ENCODE peak calls at places on chromosomes 16 and 17, in eight cellular contexts. E is right cardiac atrium, Y is upper lobe of right lung, K is Karpas-422, F is IMR-90, P is Caco-2, R is tibial artery, D is GM23338. T is an unnamed sample.
A peak's percentile ranks its signal among the peaks of the same experiment; 100 is the strongest.

GRCh38 chr16:66295761-66296546 is 70.5 kb upstream of the CDH5 start:
- DNase-seq in E (no peak), Y (no peak), K (no peak), F (no peak), P (peak; percentile 47), R (no peak), D (no peak), T (no peak)

GRCh38 chr16:82699711-82700495 is 73.1 kb downstream of the CDH13 start:
- DNase-seq in E (peak; percentile 64), Y (no peak), K (no peak), F (peak; percentile 80), P (no peak), R (peak; percentile 67), D (no peak), T (peak; percentile 57)

GRCh38 chr16:9901-10665 is 43.3 kb downstream of the POLR3K start:
- DNase-seq in E (peak; percentile 61), Y (no peak), K (no peak), F (no peak), P (no peak), R (no peak), D (peak; percentile 12), T (peak; percentile 7)

GRCh38 chr17:17628388-17629008 is 37.0 kb upstream of the PEMT start:
- DNase-seq in E (no peak), Y (no peak), K (no peak), F (no peak), P (no peak), R (no peak), D (no peak), T (no peak)

GRCh38 chr17:55426851-55427586 is 5.4 kb upstream of the MMD start:
- DNase-seq in E (no peak), Y (no peak), K (no peak), F (peak; percentile 58), P (no peak), R (no peak), D (no peak), T (peak; percentile 49)

GRCh38 chr17:48542114-48542955 is 2.6 kb downstream of the HOXB2 start:
- DNase-seq in E (no peak), Y (no peak), K (no peak), F (peak; percentile 34), P (no peak), R (no peak), D (peak; percentile 35), T (no peak)

GRCh38 chr17:47850692-47851573 is at the start of gene SP6:
- DNase-seq in E (peak; percentile 77), Y (peak; percentile 92), K (peak; percentile 76), F (peak; percentile 51), P (peak; percentile 98), R (no peak), D (peak; percentile 93), T (peak; percentile 93)

GRCh38 chr17:34581446-34582184 is 2.2 kb downstream of the TMEM132E start:
- DNase-seq in E (peak; percentile 60), Y (peak; percentile 61), K (no peak), F (no peak), P (no peak), R (no peak), D (peak; percentile 53), T (no peak)

GRCh38 chr17:8681175-8681949 is 50.8 kb upstream of the MYH10 start:
- DNase-seq in E (peak; percentile 80), Y (no peak), K (no peak), F (peak; percentile 65), P (no peak), R (no peak), D (no peak), T (no peak)

GRCh38 chr17:41772218-41772585 is 14.3 kb downstream of the JUP start:
- DNase-seq in E (no peak), Y (peak; percentile 89), K (no peak), F (no peak), P (peak; percentile 92), R (no peak), D (peak; percentile 87), T (peak; percentile 82)

GRCh38 chr16:79301036-79301435 is 299.5 kb downstream of the MAF start:
- DNase-seq in E (no peak), Y (no peak), K (no peak), F (no peak), P (no peak), R (no peak), D (peak; percentile 36), T (no peak)

GRCh38 chr16:370980-371728 is 816 bp upstream of the MRPL28 start:
- DNase-seq in E (no peak), Y (peak; percentile 64), K (no peak), F (no peak), P (no peak), R (peak; percentile 68), D (peak; percentile 30), T (no peak)

DNA sequence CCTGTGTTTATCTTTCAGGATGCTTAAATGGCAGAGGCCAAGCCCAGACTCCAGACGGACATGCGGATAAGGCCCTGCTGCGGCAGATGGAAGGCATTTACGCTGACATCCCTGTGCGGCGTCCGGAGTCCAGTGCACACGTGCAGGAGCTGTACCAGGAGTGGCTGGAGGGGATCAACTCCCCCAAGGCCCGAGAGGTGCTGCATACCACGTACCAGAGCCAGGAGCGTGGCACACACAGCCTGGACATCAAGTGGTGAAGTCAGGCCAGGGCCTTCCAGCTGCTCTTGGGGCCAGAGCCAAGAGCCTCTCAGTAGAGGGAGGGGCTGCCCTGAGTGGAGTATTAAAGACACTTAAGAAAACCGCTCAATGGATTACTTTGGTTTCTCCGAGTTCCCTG is 29.4 kb downstream of the NARF start:
- DNase-seq in E (peak; percentile 80), Y (peak; percentile 83), K (no peak), F (no peak), P (no peak), R (no peak), D (no peak), T (no peak)
- H3K4me1 ChIP-seq in E (no peaks in the 10 kb centered on the region), Y (peaks cover 3% of the 10 kb centered on the region), K (no peaks in the 10 kb centered on the region), F (peaks cover 3% of the 10 kb centered on the region), P (no peaks in the 10 kb centered on the region), R (peaks cover 26% of the 10 kb centered on the region), D (no peaks in the 10 kb centered on the region), T (peaks cover 10% of the 10 kb centered on the region)

GRCh38 chr17:82241926-82242697 is 13.3 kb downstream of the SLC16A3 start:
- DNase-seq in E (peak; percentile 80), Y (no peak), K (no peak), F (no peak), P (no peak), R (no peak), D (no peak), T (peak; percentile 31)
- H3K4me1 ChIP-seq in E (peaks cover 27% of the 10 kb centered on the region), Y (peaks cover 73% of the 10 kb centered on the region), K (no peaks in the 10 kb centered on the region), F (peaks cover 37% of the 10 kb centered on the region), P (no peaks in the 10 kb centered on the region), R (peaks cover 77% of the 10 kb centered on the region), D (no peaks in the 10 kb centered on the region), T (peaks cover 49% of the 10 kb centered on the region)

DNA sequence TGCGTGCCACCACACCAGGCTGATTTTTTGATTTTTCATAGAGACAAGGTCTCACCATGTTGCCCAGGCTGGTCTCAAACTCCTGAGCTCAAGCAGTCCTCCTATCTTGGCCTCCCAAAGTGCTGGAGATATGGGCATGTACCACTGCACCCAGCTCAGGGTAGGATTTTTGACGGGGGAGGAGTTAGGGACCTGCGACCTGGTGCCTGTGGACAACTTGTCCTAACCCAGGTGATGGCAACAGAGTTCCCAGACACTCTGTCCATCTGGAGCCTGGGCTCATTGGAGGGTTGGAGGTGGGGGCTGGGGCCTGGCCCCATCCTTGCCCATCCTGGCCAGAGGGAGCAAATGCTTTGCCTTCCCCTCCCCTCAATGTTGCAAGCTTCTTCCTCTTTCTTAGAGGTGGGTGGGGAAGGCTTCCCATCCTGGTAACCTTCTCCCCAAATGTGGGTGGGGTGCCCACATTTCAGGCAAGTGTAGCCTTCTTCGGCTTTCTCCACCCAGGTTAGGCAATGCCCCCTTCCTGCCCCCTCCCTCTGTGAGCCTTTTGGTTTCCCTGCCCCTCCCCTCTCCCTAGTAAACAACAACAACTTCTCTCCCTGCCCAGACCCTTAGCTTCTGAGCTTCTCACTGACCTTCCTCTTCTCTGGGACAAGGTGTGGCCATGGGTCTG is 24.9 kb downstream of the RARA start:
- DNase-seq in E (peak; percentile 55), Y (no peak), K (no peak), F (no peak), P (no peak), R (no peak), D (no peak), T (no peak)
- H3K4me1 ChIP-seq in E (peaks cover 49% of the 10 kb centered on the region), Y (peaks cover 98% of the 10 kb centered on the region), K (peaks cover 36% of the 10 kb centered on the region), F (peaks cover 42% of the 10 kb centered on the region), P (peaks cover 12% of the 10 kb centered on the region), R (peaks cover 93% of the 10 kb centered on the region), D (no peaks in the 10 kb centered on the region), T (peaks cover 8% of the 10 kb centered on the region)

DNA sequence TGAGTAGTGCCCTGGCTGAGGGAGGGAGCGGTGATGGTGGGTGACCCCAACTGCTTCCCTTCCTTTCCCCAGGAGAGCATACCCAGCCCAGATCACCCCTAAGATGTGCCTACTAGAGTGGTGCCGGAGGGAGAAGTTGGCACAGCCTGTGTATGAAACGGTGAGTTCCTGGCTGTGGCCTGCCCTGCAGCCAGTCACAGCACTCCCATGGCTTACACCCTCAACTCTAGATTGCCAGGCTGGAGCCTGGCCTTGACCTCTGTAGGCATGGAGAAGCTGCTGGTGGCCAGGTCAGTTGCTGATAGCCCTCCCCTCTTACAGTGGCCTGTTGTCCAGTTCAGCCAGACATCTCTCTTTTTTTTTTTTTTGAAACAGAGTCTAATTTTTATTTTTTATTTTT is 8.6 kb upstream of the NFATC3 start:
- DNase-seq in E (no peak), Y (no peak), K (no peak), F (no peak), P (no peak), R (no peak), D (no peak), T (no peak)
- H3K4me1 ChIP-seq in E (peaks cover 16% of the 10 kb centered on the region), Y (peaks cover 48% of the 10 kb centered on the region), K (peaks cover 49% of the 10 kb centered on the region), F (peaks cover 17% of the 10 kb centered on the region), P (peaks cover 22% of the 10 kb centered on the region), R (no peaks in the 10 kb centered on the region), D (no peaks in the 10 kb centered on the region), T (peaks cover 8% of the 10 kb centered on the region)

T was measured in PC-3.